ENCODE peak calls at places on chromosomes 7 and 10, in four cellular contexts. U is body of pancreas, P is heart right ventricle, D is adrenal gland. M is an unnamed sample.
A peak's percentile ranks its signal among the peaks of the same experiment; 100 is the strongest.

GRCh38 chr7:45665172-45665571 is 91.0 kb downstream of the ADCY1 start:
- DNase-seq in U (no peak), P (no peak), D (peak; percentile 6), M (no peak)

GRCh38 chr7:131956864-131957263 is 400.4 kb upstream of the PODXL start:
- DNase-seq in U (no peak), P (no peak), D (no peak), M (no peak)

GRCh38 chr7:44218418-44219201 is 17.8 kb downstream of the YKT6 start:
- DNase-seq in U (no peak), P (no peak), D (no peak), M (no peak)

GRCh38 chr10:84205049-84205852 is 10.9 kb downstream of the CDHR1 start:
- DNase-seq in U (no peak), P (peak; percentile 45), D (peak; percentile 62), M (peak; percentile 59)

GRCh38 chr7:47600199-47601118 is 18.5 kb upstream of the TNS3 start:
- DNase-seq in U (peak; percentile 53), P (no peak), D (peak; percentile 68), M (peak; percentile 51)

GRCh38 chr7:26102176-26102575 is 49.8 kb upstream of the NFE2L3 start:
- DNase-seq in U (no peak), P (no peak), D (no peak), M (no peak)

GRCh38 chr10:12350167-12350872 is 973 bp downstream of the CAMK1D start:
- DNase-seq in U (peak; percentile 33), P (peak; percentile 28), D (peak; percentile 34), M (peak; percentile 60)

GRCh38 chr10:22554481-22555182 is 159.7 kb downstream of the PIP4K2A start:
- DNase-seq in U (peak; percentile 71), P (peak; percentile 61), D (peak; percentile 50), M (no peak)

GRCh38 chr10:132220061-132220460 is 33.3 kb downstream of the DPYSL4 start:
- DNase-seq in U (no peak), P (no peak), D (no peak), M (no peak)

GRCh38 chr10:16905304-16905703 is 88.1 kb upstream of the RSU1 start:
- DNase-seq in U (no peak), P (peak; percentile 18), D (no peak), M (no peak)

GRCh38 chr7:75699993-75700392 is 38.7 kb downstream of the HIP1 start:
- DNase-seq in U (no peak), P (no peak), D (no peak), M (no peak)

GRCh38 chr10:784377-784758 is 94.9 kb upstream of the DIP2C start:
- DNase-seq in U (peak; percentile 46), P (no peak), D (peak; percentile 54), M (no peak)

GRCh38 chr10:3143791-3144434 is 28.7 kb downstream of the PITRM1 start:
- DNase-seq in U (no peak), P (no peak), D (no peak), M (no peak)

GRCh38 chr7:129163875-129164544 is 19.5 kb downstream of the TSPAN33 start:
- DNase-seq in U (no peak), P (no peak), D (no peak), M (no peak)

GRCh38 chr10:89516149-89516832 is 19.1 kb downstream of the SLC16A12 start:
- DNase-seq in U (peak; percentile 88), P (peak; percentile 81), D (peak; percentile 37), M (no peak)

GRCh38 chr10:4982764-4983226 is 19.6 kb downstream of the AKR1C1 start:
- DNase-seq in U (peak; percentile 91), P (no peak), D (no peak), M (no peak)

GRCh38 chr10:112778579-112778978 is 171.5 kb upstream of the TCF7L2 start:
- DNase-seq in U (no peak), P (no peak), D (no peak), M (no peak)

GRCh38 chr10:112785089-112785488 is 165.0 kb upstream of the TCF7L2 start:
- DNase-seq in U (no peak), P (no peak), D (no peak), M (no peak)

GRCh38 chr10:112782176-112782907 is 167.7 kb upstream of the TCF7L2 start:
- DNase-seq in U (peak; percentile 35), P (peak; percentile 69), D (no peak), M (no peak)

GRCh38 chr10:112779025-112779765 is 170.9 kb upstream of the TCF7L2 start:
- DNase-seq in U (no peak), P (no peak), D (no peak), M (no peak)

GRCh38 chr10:112783653-112784426 is 166.2 kb upstream of the TCF7L2 start:
- DNase-seq in U (peak; percentile 20), P (peak; percentile 7), D (peak; percentile 39), M (no peak)
- TF ChIP-seq CTCF in U (no peak), P (no peak), D (no peak), M (no peak)

DNA sequence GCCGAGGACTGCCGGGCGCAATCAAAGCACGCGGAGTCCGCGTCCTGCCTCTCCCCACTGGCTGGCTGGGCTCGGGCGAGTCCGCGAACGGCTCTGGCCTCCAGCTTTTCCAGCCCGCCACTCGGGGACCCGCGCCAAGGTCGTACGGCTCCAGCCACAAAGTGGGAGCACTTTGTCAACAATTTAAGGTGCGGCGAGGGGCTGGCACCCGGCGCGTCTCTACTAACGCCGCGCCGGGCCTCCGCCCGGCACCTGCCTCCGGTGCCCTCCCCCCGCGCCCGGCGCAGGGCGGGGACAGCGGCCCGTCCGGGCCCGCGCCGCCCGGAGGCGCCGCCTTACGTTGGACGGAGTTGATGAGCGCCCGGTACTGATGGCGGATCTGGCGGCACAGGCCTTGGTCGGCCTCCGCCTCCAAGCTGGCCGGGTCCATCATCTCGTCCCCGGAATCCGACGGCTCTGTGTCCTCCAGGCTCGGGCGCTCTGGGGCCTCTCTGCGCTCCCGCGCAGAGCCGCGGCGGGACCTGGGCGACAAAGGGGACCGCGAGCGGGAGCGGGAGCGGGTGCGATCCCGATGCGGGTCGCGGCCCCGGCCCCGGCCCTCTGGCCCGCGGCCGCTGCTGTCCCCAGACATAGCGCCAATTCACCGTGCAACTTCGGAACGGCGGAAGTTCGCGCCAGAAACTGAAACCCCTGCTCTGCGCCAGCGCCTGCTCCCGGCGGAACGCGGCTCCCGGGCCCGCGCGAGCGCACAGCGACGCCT is at the start of gene NSMCE4A:
- DNase-seq in U (peak; percentile 82), P (peak; percentile 81), D (peak; percentile 75), M (peak; percentile 59)
- TF ChIP-seq CTCF in U (peak; percentile 72), P (no peak), D (peak; percentile 55), M (no peak)

GRCh38 chr10:133338080-133339071 is 1.7 kb upstream of the CALY start:
- DNase-seq in U (no peak), P (no peak), D (no peak), M (no peak)
- TF ChIP-seq CTCF in U (no peak), P (no peak), D (no peak), M (no peak)

GRCh38 chr10:102450374-102451104 is 804 bp downstream of the C10orf95 start:
- DNase-seq in U (peak; percentile 87), P (peak; percentile 78), D (peak; percentile 75), M (peak; percentile 78)

GRCh38 chr10:102452672-102453340 is 1.5 kb upstream of the C10orf95 start:
- DNase-seq in U (peak; percentile 43), P (peak; percentile 42), D (peak; percentile 76), M (peak; percentile 95)

GRCh38 chr10:102450124-102450373 is 1.3 kb downstream of the C10orf95 start:
- DNase-seq in U (no peak), P (no peak), D (no peak), M (no peak)

GRCh38 chr10:102449321-102450123 is 1.8 kb downstream of the C10orf95 start:
- DNase-seq in U (peak; percentile 94), P (peak; percentile 50), D (peak; percentile 85), M (peak; percentile 67)

GRCh38 chr10:102451105-102451969 is at the start of gene C10orf95:
- DNase-seq in U (peak; percentile 50), P (no peak), D (no peak), M (no peak)
- TF ChIP-seq CTCF in U (no peak), P (no peak), D (no peak), M (no peak)

GRCh38 chr7:101138149-101138870 is 11.4 kb downstream of the SERPINE1 start:
- DNase-seq in U (peak; percentile 92), P (peak; percentile 82), D (peak; percentile 96), M (peak; percentile 96)
- TF ChIP-seq CTCF in U (peak; percentile 65), P (peak; percentile 90), D (peak; percentile 77), M (peak; percentile 98)

GRCh38 chr10:113073549-113074189 is 123.6 kb downstream of the TCF7L2 start:
- DNase-seq in U (peak; percentile 87), P (peak; percentile 40), D (peak; percentile 43), M (no peak)

GRCh38 chr10:113067516-113067915 is 117.5 kb downstream of the TCF7L2 start:
- DNase-seq in U (peak; percentile 61), P (no peak), D (no peak), M (no peak)

GRCh38 chr10:113068178-113068890 is 118.3 kb downstream of the TCF7L2 start:
- DNase-seq in U (no peak), P (no peak), D (no peak), M (no peak)

GRCh38 chr10:113071446-113071845 is 121.4 kb downstream of the TCF7L2 start:
- DNase-seq in U (peak; percentile 94), P (peak; percentile 75), D (peak; percentile 83), M (no peak)

DNA sequence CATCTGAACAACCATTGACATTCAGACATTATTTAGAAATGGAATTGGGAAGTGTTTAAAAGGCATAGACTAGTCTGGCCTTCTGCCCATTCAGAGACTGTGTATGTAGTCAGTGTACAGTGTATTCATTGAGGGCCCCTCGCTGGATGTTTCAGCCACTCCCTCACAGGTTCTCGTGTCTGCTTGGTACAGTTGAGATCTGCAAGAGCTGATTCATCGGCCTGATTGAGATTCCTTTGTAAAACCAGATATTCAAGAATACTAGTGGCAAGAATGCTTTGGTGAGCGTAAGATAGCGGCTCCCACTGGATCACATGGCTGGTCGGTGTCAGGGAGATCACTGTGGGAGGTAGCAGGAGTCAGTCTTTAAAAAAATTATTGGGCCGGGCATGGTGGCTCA is 119.5 kb downstream of the TCF7L2 start:
- DNase-seq in U (no peak), P (no peak), D (no peak), M (no peak)
- TF ChIP-seq CTCF in U (no peak), P (no peak), D (no peak), M (no peak)

DNA sequence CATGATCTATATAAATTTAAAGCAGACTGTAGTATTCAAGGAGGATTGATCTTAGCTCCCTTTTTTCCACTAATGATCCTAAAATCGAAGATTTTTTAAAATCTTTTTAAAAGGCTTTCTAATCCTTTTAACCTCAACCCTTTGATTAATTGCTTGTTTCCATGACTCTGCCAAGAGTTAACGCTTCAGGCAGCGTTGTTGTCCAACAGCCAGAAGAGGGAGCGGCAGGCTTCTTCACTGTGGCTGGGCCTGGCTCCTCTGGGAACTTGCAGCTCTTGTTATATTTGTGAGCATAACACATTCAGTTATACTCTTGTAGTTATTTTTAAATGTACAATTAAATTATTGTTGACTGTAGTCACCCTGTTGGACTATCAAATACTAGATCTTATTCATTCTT is 26.3 kb downstream of the CRCP start:
- DNase-seq in U (peak; percentile 72), P (peak; percentile 71), D (peak; percentile 89), M (no peak)
- TF ChIP-seq CTCF in U (peak; percentile 40), P (peak; percentile 71), D (peak; percentile 79), M (no peak)

GRCh38 chr10:72364239-72364777 is 9.6 kb upstream of the DNAJB12 start:
- DNase-seq in U (peak; percentile 91), P (peak; percentile 93), D (peak; percentile 95), M (peak; percentile 86)
- TF ChIP-seq CTCF in U (peak; percentile 83), P (peak; percentile 98), D (peak; percentile 97), M (peak; percentile 83)

M was measured in CD14-positive monocyte.